ENCODE peak calls at places on chromosomes 13 and 19, in four cellular contexts. E, J, H and I are unnamed samples.
A peak's percentile ranks its signal among the peaks of the same experiment; 100 is the strongest.

GRCh38 chr19:16573925-16574324 is 1.7 kb upstream of the SLC35E1 start:
- DNase-seq in E (no peak), J (no peak), H (no peak), I (no peak)

GRCh38 chr19:30222993-30223865 is 149.0 kb upstream of the ZNF536 start:
- DNase-seq in E (no peak), J (no peak), H (peak; percentile 45), I (no peak)

GRCh38 chr13:98791611-98792010 is 39.1 kb upstream of the SLC15A1 start:
- DNase-seq in E (no peak), J (no peak), H (no peak), I (no peak)

GRCh38 chr19:33673996-33674395 is 52.2 kb downstream of the CHST8 start:
- DNase-seq in E (peak; percentile 36), J (no peak), H (no peak), I (no peak)

GRCh38 chr13:100584901-100585300 is 3.7 kb downstream of the GGACT start:
- DNase-seq in E (no peak), J (no peak), H (no peak), I (no peak)

GRCh38 chr19:9431475-9431874 is 3.9 kb downstream of the ZNF266 start:
- DNase-seq in E (no peak), J (peak; percentile 35), H (peak; percentile 4), I (no peak)

GRCh38 chr13:100513171-100513570 is 75.4 kb downstream of the GGACT start:
- DNase-seq in E (no peak), J (no peak), H (no peak), I (no peak)

GRCh38 chr19:35712529-35712909 is 5.3 kb upstream of the KMT2B start:
- DNase-seq in E (no peak), J (no peak), H (no peak), I (no peak)

GRCh38 chr19:13861392-13861713 is 15.6 kb upstream of the NANOS3 start:
- DNase-seq in E (no peak), J (no peak), H (no peak), I (peak; percentile 25)

GRCh38 chr19:3479177-3479818 is 1.0 kb downstream of the SMIM24 start:
- DNase-seq in E (no peak), J (peak; percentile 25), H (peak; percentile 29), I (no peak)

GRCh38 chr13:113291997-113292862 is 4.8 kb upstream of the LAMP1 start:
- DNase-seq in E (no peak), J (no peak), H (peak; percentile 36), I (peak; percentile 46)

GRCh38 chr19:6233051-6233826 is 46.5 kb downstream of the MLLT1 start:
- DNase-seq in E (no peak), J (no peak), H (no peak), I (peak; percentile 71)